ENCODE peak calls at places on chromosomes 6 and 20, in five cellular contexts. One of them, this sample, is unnamed. For H3K27me3, the result is how much of the 10 kb centered on the place peaks cover.

GRCh38 chr20:33667245-33668086 is 723 bp downstream of the ACTL10 start:
- DNase-seq in adrenal gland: peak
- DNase-seq in hepatocyte: no peak
- DNase-seq in HL-60: peak
- DNase-seq in breast epithelium: peak
- DNase-seq in this sample: no peak

GRCh38 chr6:140105857-140106256 is 731.4 kb upstream of the CITED2 start:
- DNase-seq in adrenal gland: no peak
- DNase-seq in hepatocyte: peak
- DNase-seq in HL-60: no peak
- DNase-seq in breast epithelium: no peak
- DNase-seq in this sample: no peak

GRCh38 chr6:146357578-146358340 is 185.9 kb upstream of the RAB32 start:
- DNase-seq in adrenal gland: no peak
- DNase-seq in hepatocyte: no peak
- DNase-seq in HL-60: no peak
- DNase-seq in breast epithelium: no peak
- DNase-seq in this sample: peak

GRCh38 chr20:57650266-57650665 is 30.0 kb upstream of the ZBP1 start:
- DNase-seq in adrenal gland: peak
- DNase-seq in hepatocyte: peak
- DNase-seq in HL-60: no peak
- DNase-seq in breast epithelium: no peak
- DNase-seq in this sample: no peak

GRCh38 chr6:135743476-135743875 is 108.0 kb upstream of the PDE7B start:
- DNase-seq in adrenal gland: no peak
- DNase-seq in hepatocyte: no peak
- DNase-seq in HL-60: no peak
- DNase-seq in breast epithelium: no peak
- DNase-seq in this sample: no peak

GRCh38 chr6:141451176-141451507 is 681.6 kb upstream of the GJE1 start:
- DNase-seq in adrenal gland: no peak
- DNase-seq in hepatocyte: no peak
- DNase-seq in HL-60: no peak
- DNase-seq in breast epithelium: no peak
- DNase-seq in this sample: no peak

GRCh38 chr20:19940945-19941590 is 76.1 kb upstream of the NAA20 start:
- DNase-seq in adrenal gland: no peak
- DNase-seq in hepatocyte: no peak
- DNase-seq in HL-60: peak
- DNase-seq in breast epithelium: no peak
- DNase-seq in this sample: no peak

GRCh38 chr20:50491926-50492634 is 18.1 kb upstream of the PTPN1 start:
- DNase-seq in adrenal gland: peak
- DNase-seq in hepatocyte: no peak
- DNase-seq in HL-60: no peak
- DNase-seq in breast epithelium: no peak
- DNase-seq in this sample: no peak

GRCh38 chr6:71402101-71402500 is 113.5 kb downstream of the OGFRL1 start:
- DNase-seq in adrenal gland: no peak
- DNase-seq in hepatocyte: no peak
- DNase-seq in HL-60: no peak
- DNase-seq in breast epithelium: no peak
- DNase-seq in this sample: no peak

GRCh38 chr6:149840345-149841075 is 23.6 kb downstream of the LRP11 start:
- DNase-seq in adrenal gland: peak
- DNase-seq in hepatocyte: peak
- DNase-seq in HL-60: no peak
- DNase-seq in breast epithelium: peak
- DNase-seq in this sample: no peak

GRCh38 chr20:48284837-48285236 is 499.6 kb upstream of the SULF2 start:
- DNase-seq in adrenal gland: no peak
- DNase-seq in hepatocyte: no peak
- DNase-seq in HL-60: no peak
- DNase-seq in breast epithelium: no peak
- DNase-seq in this sample: no peak

GRCh38 chr6:167907837-167908681 is 81.3 kb downstream of the AFDN start:
- DNase-seq in adrenal gland: no peak
- DNase-seq in hepatocyte: peak
- DNase-seq in HL-60: no peak
- DNase-seq in breast epithelium: no peak
- DNase-seq in this sample: no peak

GRCh38 chr20:872855-873520 is 39.5 kb downstream of the FAM110A start:
- DNase-seq in adrenal gland: no peak
- DNase-seq in hepatocyte: no peak
- DNase-seq in HL-60: no peak
- DNase-seq in breast epithelium: no peak
- DNase-seq in this sample: no peak

GRCh38 chr6:20266851-20267608 is 54.8 kb upstream of the MBOAT1 start:
- DNase-seq in adrenal gland: no peak
- DNase-seq in hepatocyte: no peak
- DNase-seq in HL-60: no peak
- DNase-seq in breast epithelium: no peak
- DNase-seq in this sample: no peak

GRCh38 chr6:15736023-15736696 is 73.3 kb upstream of the DTNBP1 start:
- DNase-seq in adrenal gland: no peak
- DNase-seq in hepatocyte: no peak
- DNase-seq in HL-60: no peak
- DNase-seq in breast epithelium: no peak
- DNase-seq in this sample: no peak

GRCh38 chr6:141677598-141678211 is 455.0 kb upstream of the GJE1 start:
- DNase-seq in adrenal gland: no peak
- DNase-seq in hepatocyte: peak
- DNase-seq in HL-60: no peak
- DNase-seq in breast epithelium: no peak
- DNase-seq in this sample: no peak

GRCh38 chr6:95159557-95159956 is 417.8 kb upstream of the MANEA start:
- DNase-seq in adrenal gland: no peak
- DNase-seq in hepatocyte: no peak
- DNase-seq in HL-60: no peak
- DNase-seq in breast epithelium: no peak
- DNase-seq in this sample: no peak

GRCh38 chr6:6825153-6825847 is 236.8 kb downstream of the LY86 start:
- DNase-seq in adrenal gland: no peak
- DNase-seq in hepatocyte: no peak
- DNase-seq in HL-60: no peak
- DNase-seq in breast epithelium: no peak
- DNase-seq in this sample: no peak

GRCh38 chr20:50826121-50826520 is 31.3 kb downstream of the BCAS4 start:
- DNase-seq in adrenal gland: peak
- DNase-seq in hepatocyte: no peak
- DNase-seq in HL-60: no peak
- DNase-seq in breast epithelium: no peak
- DNase-seq in this sample: no peak

GRCh38 chr20:63090052-63090451 is 83.3 kb upstream of the BHLHE23 start:
- DNase-seq in adrenal gland: no peak
- DNase-seq in hepatocyte: no peak
- DNase-seq in HL-60: no peak
- DNase-seq in breast epithelium: no peak
- DNase-seq in this sample: no peak

GRCh38 chr20:46312075-46312944 is 4.0 kb upstream of the CDH22 start:
- DNase-seq in adrenal gland: no peak
- DNase-seq in hepatocyte: peak
- DNase-seq in HL-60: no peak
- DNase-seq in breast epithelium: no peak
- DNase-seq in this sample: no peak
- H3K27me3 ChIP-seq in adrenal gland: half or more
- H3K27me3 ChIP-seq in hepatocyte: half or more
- H3K27me3 ChIP-seq in HL-60: half or more
- H3K27me3 ChIP-seq in breast epithelium: half or more
- H3K27me3 ChIP-seq in this sample: half or more

GRCh38 chr20:5913166-5913565 is 37.2 kb downstream of the TRMT6 start:
- DNase-seq in adrenal gland: no peak
- DNase-seq in hepatocyte: no peak
- DNase-seq in HL-60: no peak
- DNase-seq in breast epithelium: no peak
- DNase-seq in this sample: no peak
- H3K27me3 ChIP-seq in adrenal gland: under half
- H3K27me3 ChIP-seq in hepatocyte: under half
- H3K27me3 ChIP-seq in HL-60: under half
- H3K27me3 ChIP-seq in breast epithelium: under half
- H3K27me3 ChIP-seq in this sample: under half

GRCh38 chr6:89680150-89680549 is 41.6 kb upstream of the LYRM2 start:
- DNase-seq in adrenal gland: no peak
- DNase-seq in hepatocyte: no peak
- DNase-seq in HL-60: no peak
- DNase-seq in breast epithelium: no peak
- DNase-seq in this sample: no peak

GRCh38 chr6:89678531-89678930 is 40.0 kb upstream of the LYRM2 start:
- DNase-seq in adrenal gland: no peak
- DNase-seq in hepatocyte: no peak
- DNase-seq in HL-60: no peak
- DNase-seq in breast epithelium: no peak
- DNase-seq in this sample: no peak

GRCh38 chr6:89679215-89680120 is 40.9 kb upstream of the LYRM2 start:
- DNase-seq in adrenal gland: no peak
- DNase-seq in hepatocyte: no peak
- DNase-seq in HL-60: no peak
- DNase-seq in breast epithelium: no peak
- DNase-seq in this sample: no peak

GRCh38 chr6:89680551-89680950 is 42.0 kb upstream of the LYRM2 start:
- DNase-seq in adrenal gland: no peak
- DNase-seq in hepatocyte: no peak
- DNase-seq in HL-60: no peak
- DNase-seq in breast epithelium: no peak
- DNase-seq in this sample: no peak

GRCh38 chr6:89675949-89676753 is 37.6 kb upstream of the LYRM2 start:
- DNase-seq in adrenal gland: no peak
- DNase-seq in hepatocyte: peak
- DNase-seq in HL-60: no peak
- DNase-seq in breast epithelium: no peak
- DNase-seq in this sample: no peak
- H3K27me3 ChIP-seq in adrenal gland: under half
- H3K27me3 ChIP-seq in hepatocyte: under half
- H3K27me3 ChIP-seq in HL-60: under half
- H3K27me3 ChIP-seq in breast epithelium: under half
- H3K27me3 ChIP-seq in this sample: under half

GRCh38 chr20:61693055-61693600 is 372.6 kb downstream of the TAF4 start:
- DNase-seq in adrenal gland: no peak
- DNase-seq in hepatocyte: no peak
- DNase-seq in HL-60: no peak
- DNase-seq in breast epithelium: no peak
- DNase-seq in this sample: no peak
- H3K27me3 ChIP-seq in adrenal gland: under half
- H3K27me3 ChIP-seq in hepatocyte: under half
- H3K27me3 ChIP-seq in HL-60: under half
- H3K27me3 ChIP-seq in breast epithelium: under half
- H3K27me3 ChIP-seq in this sample: under half

GRCh38 chr20:21523895-21524294 is 10.0 kb upstream of the NKX2-2 start:
- DNase-seq in adrenal gland: no peak
- DNase-seq in hepatocyte: no peak
- DNase-seq in HL-60: no peak
- DNase-seq in breast epithelium: no peak
- DNase-seq in this sample: no peak
- H3K27me3 ChIP-seq in adrenal gland: half or more
- H3K27me3 ChIP-seq in hepatocyte: half or more
- H3K27me3 ChIP-seq in HL-60: half or more
- H3K27me3 ChIP-seq in breast epithelium: half or more
- H3K27me3 ChIP-seq in this sample: under half

GRCh38 chr20:18790787-18791186 is 22.8 kb upstream of the SCP2D1 start:
- DNase-seq in adrenal gland: no peak
- DNase-seq in hepatocyte: no peak
- DNase-seq in HL-60: no peak
- DNase-seq in breast epithelium: no peak
- DNase-seq in this sample: no peak

GRCh38 chr20:18793625-18794427 is 19.8 kb upstream of the SCP2D1 start:
- DNase-seq in adrenal gland: peak
- DNase-seq in hepatocyte: peak
- DNase-seq in HL-60: peak
- DNase-seq in breast epithelium: peak
- DNase-seq in this sample: peak

GRCh38 chr20:18783385-18783959 is 30.1 kb upstream of the SCP2D1 start:
- DNase-seq in adrenal gland: no peak
- DNase-seq in hepatocyte: no peak
- DNase-seq in HL-60: no peak
- DNase-seq in breast epithelium: no peak
- DNase-seq in this sample: no peak

DNA sequence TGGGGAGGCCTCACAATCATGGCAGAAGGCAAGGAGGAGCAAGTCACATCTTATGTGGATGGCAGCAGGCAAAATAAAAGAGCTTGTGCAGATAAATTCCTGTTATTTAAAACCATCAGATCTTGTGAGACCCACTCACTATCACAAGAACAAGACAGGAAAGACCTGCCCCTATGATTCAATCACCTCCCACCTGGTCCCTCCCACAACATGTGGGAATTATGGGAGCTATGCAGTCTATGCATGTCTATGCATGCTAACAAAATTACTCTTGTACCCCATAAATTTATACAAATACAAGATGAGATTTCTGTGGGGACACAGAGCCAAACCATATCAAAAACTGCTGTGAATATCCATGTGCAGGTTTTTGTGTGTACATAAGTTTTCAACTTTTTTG is 25.6 kb upstream of the SCP2D1 start:
- DNase-seq in adrenal gland: no peak
- DNase-seq in hepatocyte: no peak
- DNase-seq in HL-60: no peak
- DNase-seq in breast epithelium: no peak
- DNase-seq in this sample: no peak
- H3K27me3 ChIP-seq in adrenal gland: under half
- H3K27me3 ChIP-seq in hepatocyte: under half
- H3K27me3 ChIP-seq in HL-60: under half
- H3K27me3 ChIP-seq in breast epithelium: under half
- H3K27me3 ChIP-seq in this sample: under half